ENCODE peak calls at places on chromosomes 7 and 10, in seven cellular contexts. B, A, M, U, E, Z and W are unnamed samples. For H3K9me3, the result is how much of the 10 kb centered on the place peaks cover.

GRCh38 chr7:6435486-6436384 is 12.0 kb downstream of the DAGLB start:
- DNase-seq in B (no peak), A (peak), M (peak), U (peak), E (peak), Z (peak), W (peak)

GRCh38 chr10:15518256-15518655 is 147.2 kb upstream of the FAM171A1 start:
- DNase-seq in B (no peak), A (no peak), M (no peak), U (no peak), E (peak), Z (no peak), W (no peak)

GRCh38 chr7:105638942-105639495 is 57.7 kb upstream of the EFCAB10 start:
- DNase-seq in B (no peak), A (no peak), M (no peak), U (peak), E (no peak), Z (peak), W (no peak)

GRCh38 chr7:143901360-143901709 is 641 bp downstream of the TCAF1 start:
- DNase-seq in B (no peak), A (no peak), M (peak), U (no peak), E (peak), Z (peak), W (peak)

GRCh38 chr7:18861514-18861913 is 255.9 kb downstream of the TWIST1 start:
- DNase-seq in B (no peak), A (no peak), M (no peak), U (no peak), E (peak), Z (no peak), W (no peak)

GRCh38 chr10:112775892-112776679 is 174.0 kb upstream of the TCF7L2 start:
- DNase-seq in B (no peak), A (peak), M (no peak), U (no peak), E (no peak), Z (no peak), W (no peak)

GRCh38 chr10:77305650-77306632 is 331.7 kb downstream of the KCNMA1 start:
- DNase-seq in B (no peak), A (no peak), M (no peak), U (no peak), E (peak), Z (no peak), W (no peak)

GRCh38 chr7:23065974-23066373 is 39.6 kb upstream of the KLHL7 start:
- DNase-seq in B (no peak), A (no peak), M (no peak), U (no peak), E (peak), Z (no peak), W (no peak)

GRCh38 chr7:98250789-98251188 is 1.2 kb downstream of the TECPR1 start:
- DNase-seq in B (no peak), A (no peak), M (no peak), U (peak), E (no peak), Z (no peak), W (no peak)

GRCh38 chr10:13865758-13866491 is 279.2 kb downstream of the PRPF18 start:
- DNase-seq in B (peak), A (no peak), M (no peak), U (peak), E (peak), Z (no peak), W (no peak)

GRCh38 chr10:60714242-60714641 is 64.0 kb upstream of the CDK1 start:
- DNase-seq in B (no peak), A (no peak), M (no peak), U (no peak), E (no peak), Z (no peak), W (no peak)
- H3K27ac ChIP-seq in B (no peak), A (no peak), M (no peak), U (no peak), E (no peak), Z (no peak), W (no peak)

DNA sequence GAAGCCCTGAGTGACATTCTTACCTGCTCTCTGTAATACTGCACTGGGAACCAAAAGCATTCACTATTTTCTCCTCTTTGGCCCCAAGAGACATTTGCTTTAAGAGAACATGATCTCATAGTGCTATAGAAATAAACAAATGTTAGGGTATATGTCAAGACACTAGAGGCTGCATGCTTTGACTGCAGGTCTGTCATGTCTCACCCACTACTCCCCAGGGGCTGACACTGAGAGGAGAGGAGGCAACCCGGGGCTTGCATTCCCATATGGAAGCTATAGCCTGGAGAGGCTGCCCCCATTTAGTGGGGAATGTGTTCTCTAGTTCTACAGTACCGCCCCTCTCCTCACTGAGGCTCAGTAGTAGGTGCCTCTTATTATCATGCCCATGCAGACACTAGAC is 5.0 kb upstream of the SLF2 start:
- DNase-seq in B (no peak), A (no peak), M (no peak), U (no peak), E (no peak), Z (no peak), W (no peak)
- H3K4me3 ChIP-seq in B (no peak), A (no peak), M (no peak), U (no peak), E (no peak), Z (no peak), W (no peak)

GRCh38 chr7:276230-276835 is 13.6 kb upstream of the FOXL3 start:
- DNase-seq in B (no peak), A (no peak), M (no peak), U (no peak), E (no peak), Z (no peak), W (no peak)

GRCh38 chr7:272108-272615 is 17.8 kb upstream of the FOXL3 start:
- DNase-seq in B (no peak), A (no peak), M (no peak), U (no peak), E (no peak), Z (no peak), W (no peak)

GRCh38 chr7:272631-273030 is 17.3 kb upstream of the FOXL3 start:
- DNase-seq in B (no peak), A (no peak), M (no peak), U (no peak), E (no peak), Z (no peak), W (no peak)

GRCh38 chr7:273327-273726 is 16.6 kb upstream of the FOXL3 start:
- DNase-seq in B (no peak), A (no peak), M (no peak), U (no peak), E (no peak), Z (no peak), W (no peak)

GRCh38 chr7:274262-274661 is 15.7 kb upstream of the FOXL3 start:
- DNase-seq in B (no peak), A (no peak), M (no peak), U (no peak), E (no peak), Z (no peak), W (no peak)
- H3K9me3 ChIP-seq in B (under half), A (under half), M (under half), U (under half), E (under half), Z (under half), W (under half)

DNA sequence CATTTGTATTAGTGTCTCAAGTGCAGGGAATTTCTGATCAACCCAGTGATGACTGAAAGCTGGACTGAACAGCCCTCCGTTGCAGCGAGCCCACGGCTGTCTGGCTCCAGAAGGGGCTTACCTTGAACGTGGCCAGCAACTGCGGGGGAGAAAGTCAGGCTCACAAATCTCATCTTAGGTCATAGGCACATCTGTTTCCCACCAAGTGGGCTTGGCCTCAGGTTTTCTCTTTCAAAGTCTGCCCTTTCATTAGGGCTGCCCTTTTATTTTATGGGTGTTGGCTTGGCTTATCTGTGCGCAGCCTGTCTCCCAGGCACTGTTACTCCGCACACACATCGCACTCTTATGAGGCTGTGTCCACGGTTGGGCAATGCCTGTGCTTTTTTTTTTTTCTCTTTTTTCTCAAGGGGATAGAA is 178.0 kb downstream of the JCAD start:
- DNase-seq in B (no peak), A (no peak), M (peak), U (no peak), E (peak), Z (no peak), W (no peak)
- H3K27ac ChIP-seq in B (no peak), A (peak), M (peak), U (no peak), E (no peak), Z (no peak), W (no peak)

GRCh38 chr7:50304911-50305621 is 550 bp downstream of the IKZF1 start:
- DNase-seq in B (no peak), A (no peak), M (no peak), U (no peak), E (no peak), Z (no peak), W (no peak)

GRCh38 chr7:50305697-50306300 is 1.3 kb downstream of the IKZF1 start:
- DNase-seq in B (no peak), A (no peak), M (no peak), U (no peak), E (no peak), Z (no peak), W (no peak)

GRCh38 chr7:50303082-50303893 is 1.2 kb upstream of the IKZF1 start:
- DNase-seq in B (no peak), A (no peak), M (no peak), U (no peak), E (no peak), Z (no peak), W (no peak)

GRCh38 chr7:50303894-50304157 is 690 bp upstream of the IKZF1 start:
- DNase-seq in B (no peak), A (no peak), M (no peak), U (no peak), E (no peak), Z (no peak), W (no peak)

DNA sequence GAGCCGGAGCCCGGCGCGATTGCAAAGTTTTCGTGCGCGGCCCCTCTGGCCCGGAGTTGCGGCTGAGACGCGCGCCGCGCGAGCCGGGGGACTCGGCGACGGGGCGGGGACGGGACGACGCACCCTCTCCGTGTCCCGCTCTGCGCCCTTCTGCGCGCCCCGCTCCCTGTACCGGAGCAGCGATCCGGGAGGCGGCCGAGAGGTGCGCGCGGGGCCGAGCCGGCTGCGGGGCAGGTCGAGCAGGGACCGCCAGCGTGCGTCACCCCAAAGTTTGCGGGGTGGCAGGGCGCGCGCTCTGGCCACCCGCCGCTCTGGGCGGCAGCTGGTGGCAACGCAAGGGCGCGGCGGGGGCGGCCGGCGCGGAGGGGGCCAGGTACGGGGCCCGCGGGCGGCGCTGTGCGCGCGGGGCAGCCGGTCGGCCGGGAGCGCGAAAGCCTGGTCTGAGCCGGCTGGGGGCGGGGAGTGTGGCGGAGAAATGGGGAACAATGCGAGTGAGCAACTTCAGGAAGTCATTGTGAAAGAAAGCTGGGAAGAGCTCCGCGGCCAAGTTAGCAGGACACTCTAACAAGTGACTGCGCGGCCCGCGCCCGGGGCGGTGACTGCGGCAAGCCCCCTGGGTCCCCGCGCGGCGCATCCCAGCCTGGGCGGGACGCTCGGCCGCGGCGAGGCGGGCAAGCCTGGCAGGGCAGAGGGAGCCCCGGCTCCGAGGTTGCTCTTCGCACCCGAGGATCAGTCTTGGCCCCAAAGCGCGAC is at the start of gene IKZF1:
- DNase-seq in B (no peak), A (no peak), M (peak), U (no peak), E (peak), Z (no peak), W (peak)
- H3K4me3 ChIP-seq in B (no peak), A (peak), M (no peak), U (no peak), E (peak), Z (peak), W (peak)

GRCh38 chr7:63953181-63953580 is 45.5 kb upstream of the ZNF722 start:
- DNase-seq in B (no peak), A (no peak), M (no peak), U (no peak), E (no peak), Z (no peak), W (no peak)
- H3K9me3 ChIP-seq in B (under half), A (under half), M (under half), U (under half), E (under half), Z (under half), W (under half)

GRCh38 chr7:107501593-107501992 is 31.7 kb downstream of the GPR22 start:
- DNase-seq in B (peak), A (no peak), M (no peak), U (no peak), E (peak), Z (no peak), W (no peak)
- H3K27ac ChIP-seq in B (no peak), A (no peak), M (no peak), U (no peak), E (no peak), Z (no peak), W (no peak)

DNA sequence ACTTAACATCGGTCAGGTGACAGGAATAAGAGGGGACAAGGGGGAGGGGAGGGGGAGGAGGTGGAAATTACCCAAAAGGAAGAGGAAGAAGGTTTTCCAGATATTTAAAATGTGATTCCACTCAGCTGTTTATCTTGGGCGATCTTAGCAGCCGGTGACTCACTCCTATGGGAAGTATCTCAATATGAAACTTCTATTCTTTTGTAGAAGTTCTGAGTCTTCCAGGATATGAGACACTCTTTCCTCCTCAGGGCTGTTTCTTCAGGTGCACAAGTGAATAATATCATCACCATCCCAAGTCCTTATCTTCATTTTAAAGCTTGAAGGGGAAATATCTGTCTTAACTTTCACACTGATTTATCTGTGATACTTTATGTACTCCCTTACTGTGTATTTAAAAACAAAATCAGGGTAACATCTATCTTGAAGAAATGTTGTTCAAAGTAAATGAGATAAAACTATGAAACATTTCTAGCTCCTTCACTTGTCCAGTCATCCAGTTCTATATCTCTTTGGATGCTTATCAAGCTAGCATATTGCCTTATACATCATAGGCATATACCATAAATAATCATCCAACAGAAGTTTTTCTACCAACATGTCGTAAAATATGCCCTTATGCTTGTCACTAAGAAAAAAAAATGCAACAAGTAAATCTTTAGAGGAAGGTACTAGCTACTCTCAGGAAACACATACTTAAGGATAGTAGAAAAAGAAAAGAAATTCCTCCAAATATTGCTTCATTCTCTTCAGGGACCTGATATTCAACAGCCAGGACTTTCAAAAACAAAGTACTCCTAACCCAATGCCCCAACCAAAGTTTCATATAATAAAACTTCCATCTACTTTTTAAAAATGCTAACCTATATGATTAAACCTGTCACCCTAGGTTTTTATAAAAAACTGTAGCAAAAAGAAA is 13.7 kb downstream of the DOCK4 start:
- DNase-seq in B (no peak), A (no peak), M (no peak), U (no peak), E (peak), Z (no peak), W (no peak)
- H3K4me3 ChIP-seq in B (no peak), A (no peak), M (no peak), U (no peak), E (no peak), Z (no peak), W (no peak)